ENCODE peak calls at places on chromosome 10, in five cellular contexts. Y, T, O, R and D are unnamed samples.

GRCh38 chr10:108003061-108003460 is 838.6 kb upstream of the SORCS1 start:
- DNase-seq in R (no peak), T (no peak), O (no peak), Y (no peak), D (no peak)

GRCh38 chr10:71931295-71931694 is 32.9 kb upstream of the CHST3 start:
- DNase-seq in O (no peak), R (no peak), Y (no peak), T (no peak), D (no peak)

GRCh38 chr10:69057261-69057950 is 30.5 kb upstream of the SRGN start:
- DNase-seq in T (peak), Y (no peak), O (no peak), R (no peak), D (peak)

GRCh38 chr10:62047960-62048383 is 146.5 kb downstream of the ARID5B start:
- DNase-seq in O (no peak), Y (no peak), R (no peak), T (no peak), D (no peak)

GRCh38 chr10:4945706-4946348 is 17.4 kb upstream of the AKR1C1 start:
- DNase-seq in Y (no peak), T (no peak), R (no peak), O (no peak), D (no peak)

GRCh38 chr10:70425096-70425495 is 16.4 kb downstream of the NODAL start:
- DNase-seq in O (no peak), R (no peak), Y (no peak), T (no peak), D (no peak)

GRCh38 chr10:93993782-93994668 is at the start of gene PLCE1:
- DNase-seq in Y (no peak), T (no peak), O (no peak), R (no peak), D (no peak)

GRCh38 chr10:82796510-82796909 is 921.5 kb downstream of the NRG3 start:
- DNase-seq in Y (no peak), R (no peak), T (no peak), O (no peak), D (no peak)

GRCh38 chr10:110147961-110148360 is 59.4 kb upstream of the MXI1 start:
- DNase-seq in R (no peak), T (no peak), Y (no peak), O (no peak), D (no peak)